ENCODE peak calls at places on chromosome 2, in eight cellular contexts. J is A549, L is transverse colon, Z is sigmoid colon, N is H1, P is K562, R is stomach, O is HepG2. C is an unnamed sample.

GRCh38 chr2:149585317-149585885 is 2.2 kb downstream of the MMADHC start:
- DNase-seq in Z (no peak), L (no peak), O (peak; percentile 32), J (no peak), R (no peak), P (no peak), N (no peak), C (no peak)

GRCh38 chr2:23230885-23231284 is 154.1 kb upstream of the KLHL29 start:
- DNase-seq in P (no peak), R (no peak), O (no peak), L (no peak), J (no peak), N (no peak), Z (no peak), C (no peak)

GRCh38 chr2:50491541-50492114 is 540.3 kb downstream of the NRXN1 start:
- DNase-seq in P (peak; percentile 14), R (no peak), Z (no peak), O (peak; percentile 16), L (peak; percentile 10), J (peak; percentile 15), N (no peak), C (no peak)

GRCh38 chr2:32977228-32977758 is 30.5 kb downstream of the LTBP1 start:
- DNase-seq in L (peak; percentile 96), N (no peak), O (no peak), Z (peak; percentile 66), R (peak; percentile 90), P (peak; percentile 43), J (no peak), C (no peak)

GRCh38 chr2:53234548-53234903 is 533.1 kb upstream of the CHAC2 start:
- DNase-seq in Z (no peak), P (no peak), N (peak; percentile 10), J (no peak), L (peak; percentile 12), O (no peak), R (no peak), C (no peak)

GRCh38 chr2:120238728-120239487 is 13.7 kb upstream of the RALB start:
- DNase-seq in L (peak; percentile 89), O (peak; percentile 76), P (peak; percentile 55), N (no peak), R (peak; percentile 69), J (peak; percentile 86), Z (no peak), C (no peak)

GRCh38 chr2:19352946-19353720 is 5.3 kb downstream of the OSR1 start:
- DNase-seq in J (no peak), O (no peak), R (no peak), N (no peak), L (no peak), Z (no peak), P (no peak), C (no peak)

GRCh38 chr2:71798266-71799012 is 345.1 kb downstream of the DYSF start:
- DNase-seq in J (peak; percentile 74), Z (peak; percentile 57), N (peak; percentile 39), O (peak; percentile 61), P (peak; percentile 74), L (peak; percentile 15), R (no peak), C (no peak)

GRCh38 chr2:240462073-240462703 is 26.7 kb downstream of the GPC1 start:
- DNase-seq in L (peak; percentile 6), P (no peak), J (no peak), O (no peak), Z (peak; percentile 48), R (no peak), N (no peak), C (peak; percentile 30)

GRCh38 chr2:112187805-112188596 is 49.8 kb downstream of the FBLN7 start:
- DNase-seq in L (peak; percentile 22), Z (no peak), N (no peak), O (no peak), P (peak; percentile 84), J (no peak), R (no peak), C (no peak)

GRCh38 chr2:68937346-68938055 is 15.2 kb downstream of the GKN2 start:
- DNase-seq in N (no peak), P (no peak), Z (no peak), O (no peak), J (no peak), L (no peak), R (no peak), C (no peak)

GRCh38 chr2:64203131-64204005 is 59.1 kb upstream of the PELI1 start:
- DNase-seq in R (no peak), J (no peak), P (no peak), O (no peak), L (no peak), Z (no peak), N (no peak), C (no peak)

GRCh38 chr2:1979101-1979500 is 234.8 kb upstream of the PXDN start:
- DNase-seq in R (no peak), J (no peak), O (no peak), Z (peak; percentile 27), L (no peak), P (no peak), N (no peak), C (no peak)

GRCh38 chr2:36770542-36771287 is 74.2 kb downstream of the VIT start:
- DNase-seq in R (no peak), N (peak; percentile 62), O (peak; percentile 67), J (peak; percentile 74), P (peak; percentile 81), L (peak; percentile 17), Z (no peak), C (peak; percentile 39)

GRCh38 chr2:150001788-150002187 is 414.2 kb upstream of the MMADHC start:
- DNase-seq in O (no peak), J (no peak), N (no peak), Z (no peak), P (no peak), R (no peak), L (no peak), C (no peak)

DNA sequence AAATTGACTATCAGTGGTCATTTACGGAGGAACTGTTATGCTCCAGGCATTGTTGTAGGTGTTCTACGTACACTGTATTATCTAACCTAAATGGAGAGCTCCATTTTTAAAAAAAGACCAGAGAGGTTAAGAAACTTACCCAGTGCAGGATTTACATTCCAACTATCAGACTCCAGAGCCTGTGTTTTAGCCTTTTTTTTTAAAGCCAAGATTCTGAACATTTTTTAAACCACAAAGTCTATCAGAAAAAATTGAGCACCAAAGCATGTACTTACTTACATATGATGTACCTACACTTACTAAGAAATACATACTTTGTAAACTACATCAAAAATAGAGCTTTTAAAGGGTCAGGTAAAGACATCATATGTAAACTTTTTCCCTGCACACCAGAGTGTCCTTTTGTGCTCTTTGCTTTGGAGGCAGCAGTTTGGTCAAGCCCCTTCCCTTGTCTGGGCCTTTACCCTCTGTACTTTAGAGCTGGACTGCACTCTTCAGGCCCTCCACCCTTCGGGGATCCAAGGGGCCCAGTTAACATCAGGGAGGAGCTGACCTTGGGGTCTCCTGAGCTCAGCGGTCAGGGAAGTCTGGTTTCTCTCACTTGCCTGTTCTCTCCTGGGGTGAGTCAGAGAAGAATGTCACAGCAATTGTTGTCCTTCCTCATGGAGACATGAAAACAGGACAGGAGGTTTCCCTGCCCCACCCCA is 58.4 kb downstream of the ITGB1BP1 start:
- DNase-seq in J (no peak), P (no peak), Z (no peak), N (no peak), O (peak; percentile 79), R (no peak), L (no peak), C (no peak)
- TF ChIP-seq EP300 in J (no peak), P (no peak), Z (no peak), N (no peak), O (no peak), R (no peak), L (no peak), C (no peak)

GRCh38 chr2:39359453-39360038 is 77.5 kb downstream of the MAP4K3 start:
- DNase-seq in J (no peak), Z (no peak), R (no peak), P (no peak), O (no peak), L (no peak), N (no peak), C (no peak)
- TF ChIP-seq EP300 in J (no peak), Z (no peak), R (no peak), P (no peak), O (no peak), L (no peak), N (no peak), C (no peak)

GRCh38 chr2:121608367-121608766 is 40.9 kb downstream of the CLASP1 start:
- DNase-seq in N (no peak), R (no peak), J (no peak), O (no peak), Z (no peak), P (no peak), L (no peak), C (no peak)
- TF ChIP-seq EP300 in N (no peak), R (no peak), J (no peak), O (no peak), Z (no peak), P (no peak), L (no peak), C (no peak)

GRCh38 chr2:46885376-46885775 is 30.2 kb downstream of the MCFD2 start:
- DNase-seq in J (no peak), N (no peak), Z (peak; percentile 17), P (no peak), L (no peak), O (no peak), R (no peak), C (no peak)
- TF ChIP-seq EP300 in J (no peak), N (no peak), Z (no peak), P (no peak), L (no peak), O (no peak), R (no peak), C (no peak)